ENCODE peak calls at places on chromosomes 7 and 10, in seven cellular contexts. B is stimulated activated CD8-positive, alpha-beta memory T cell treated with anti-CD3 and anti-CD28 coated beads, Interleukin-7, amount 100 ng/mL, for 1 hour; A is AML-193; T is retina; W is dermis blood vessel endothelial cell; H is heart left ventricle; Y is DMS79. N is an unnamed sample.

GRCh38 chr7:104008107-104008506 is 18.6 kb upstream of the RELN start:
- DNase-seq in W (no peak), A (no peak), T (no peak), H (no peak), B (no peak), Y (no peak), N (no peak)

GRCh38 chr7:30091431-30092386 is 43.1 kb upstream of the MTURN start:
- DNase-seq in W (no peak), B (no peak), A (no peak), H (no peak), Y (no peak), T (no peak), N (no peak)

GRCh38 chr10:69506487-69506833 is 55.2 kb downstream of the TSPAN15 start:
- DNase-seq in Y (no peak), T (no peak), B (no peak), W (no peak), A (no peak), H (no peak), N (no peak)

GRCh38 chr7:142854505-142855400 is at the start of gene EPHB6:
- DNase-seq in H (peak; percentile 88), B (peak; percentile 18), Y (peak; percentile 24), T (peak; percentile 84), A (peak; percentile 44), W (peak; percentile 44), N (peak; percentile 48)

GRCh38 chr7:46993396-46993795 is 588.5 kb downstream of the TNS3 start:
- DNase-seq in H (no peak), B (no peak), W (no peak), Y (no peak), T (no peak), A (no peak), N (no peak)

GRCh38 chr10:24979685-24980084 is 27.3 kb upstream of the PRTFDC1 start:
- DNase-seq in B (no peak), H (no peak), W (no peak), T (no peak), Y (no peak), A (no peak), N (no peak)

GRCh38 chr10:35347088-35347487 is 10.8 kb downstream of the CCNY start:
- DNase-seq in T (no peak), A (no peak), H (no peak), B (no peak), W (no peak), Y (no peak), N (no peak)

GRCh38 chr10:92965314-92965713 is 95.3 kb upstream of the CYP26C1 start:
- DNase-seq in H (no peak), T (peak; percentile 7), W (peak; percentile 76), Y (no peak), B (no peak), A (peak; percentile 42), N (no peak)